ENCODE peak calls at places on chromosomes 16 and 17, in nine cellular contexts. V is uterus, Y is stomach, E is body of pancreas, J is hepatocyte, U is mucosa of descending colon, H is ascending aorta, P is MM.1S, D is pancreas. G is an unnamed sample. For H3K9me3, the result is how much of the 10 kb centered on the place peaks cover.

GRCh38 chr17:50909765-50910661 is 43.9 kb upstream of the TOB1 start:
- DNase-seq in J (no peak), Y (no peak), U (no peak), D (peak), P (no peak), V (no peak), E (peak), H (no peak), G (no peak)

GRCh38 chr16:50467559-50467942 is 80.6 kb upstream of the NKD1 start:
- DNase-seq in U (no peak), E (no peak), D (no peak), J (no peak), P (no peak), V (no peak), Y (no peak), H (no peak), G (no peak)

GRCh38 chr17:77214743-77215142 is 74.0 kb downstream of the SEC14L1 start:
- DNase-seq in D (no peak), H (no peak), E (peak), U (peak), J (peak), P (no peak), V (no peak), Y (peak), G (no peak)

GRCh38 chr16:50472472-50472871 is 75.7 kb upstream of the NKD1 start:
- DNase-seq in E (no peak), P (no peak), Y (no peak), H (no peak), V (no peak), U (no peak), J (no peak), D (no peak), G (no peak)

GRCh38 chr16:67233596-67233995 is 6.7 kb downstream of the TMEM208 start:
- DNase-seq in Y (no peak), E (no peak), U (peak), D (peak), H (no peak), J (no peak), V (no peak), P (no peak), G (no peak)

GRCh38 chr17:44363613-44364159 is at the start of gene FAM171A2:
- DNase-seq in J (peak), U (peak), Y (peak), P (peak), H (no peak), E (peak), V (no peak), D (peak), G (peak)

GRCh38 chr17:49687878-49688491 is 10.1 kb upstream of the SPOP start:
- DNase-seq in Y (no peak), H (no peak), D (no peak), E (no peak), U (no peak), V (no peak), P (no peak), J (no peak), G (no peak)

GRCh38 chr17:76473541-76473985 is 6.2 kb downstream of the AANAT start:
- DNase-seq in D (peak), J (no peak), U (no peak), P (no peak), V (no peak), E (no peak), H (no peak), Y (no peak), G (no peak)

GRCh38 chr17:4895676-4896331 is 3.5 kb upstream of the C17orf107 start:
- DNase-seq in Y (no peak), E (no peak), D (peak), V (no peak), J (no peak), U (peak), P (no peak), H (no peak), G (no peak)

GRCh38 chr17:41871789-41872188 is 6.6 kb upstream of the KLHL11 start:
- DNase-seq in E (no peak), P (no peak), J (no peak), Y (no peak), U (no peak), V (no peak), D (no peak), H (no peak), G (no peak)

GRCh38 chr16:80346160-80346632 is 194.6 kb upstream of the DYNLRB2 start:
- DNase-seq in P (peak), V (no peak), J (no peak), D (no peak), U (no peak), H (no peak), Y (no peak), E (no peak), G (no peak)

GRCh38 chr17:17812211-17813054 is 24.4 kb downstream of the SREBF1 start:
- DNase-seq in V (peak), Y (peak), D (peak), J (peak), E (peak), P (peak), H (no peak), U (peak), G (peak)

GRCh38 chr17:80287038-80287437 is 26.4 kb downstream of the RNF213 start:
- DNase-seq in H (no peak), Y (no peak), V (no peak), U (no peak), E (no peak), J (no peak), P (no peak), D (no peak), G (no peak)

GRCh38 chr16:85399583-85400284 is 213.4 kb upstream of the GSE1 start:
- DNase-seq in V (no peak), U (no peak), J (no peak), P (no peak), Y (no peak), E (no peak), H (no peak), D (peak), G (peak)

GRCh38 chr17:38874505-38875419 is 4.9 kb downstream of the LASP1 start:
- DNase-seq in H (no peak), Y (no peak), D (peak), E (no peak), J (no peak), U (no peak), V (no peak), P (no peak), G (no peak)

GRCh38 chr17:20071824-20072691 is 62.9 kb downstream of the SPECC1 start:
- DNase-seq in U (no peak), P (no peak), E (no peak), H (no peak), Y (no peak), J (no peak), D (no peak), V (no peak), G (no peak)

GRCh38 chr17:76957600-76958464 is 89.6 kb downstream of the MGAT5B start:
- DNase-seq in V (no peak), J (no peak), E (no peak), H (no peak), Y (no peak), D (no peak), P (no peak), U (no peak), G (no peak)

GRCh38 chr16:86580798-86581185 is 2.4 kb downstream of the FOXL1 start:
- DNase-seq in P (no peak), J (no peak), H (no peak), D (no peak), Y (no peak), V (no peak), U (no peak), E (no peak), G (no peak)

GRCh38 chr17:15341385-15341849 is at the start of gene TEKT3:
- DNase-seq in D (peak), U (peak), Y (peak), J (peak), H (peak), V (peak), E (peak), P (no peak), G (peak)

GRCh38 chr17:81859906-81860755 is at the start of gene P4HB:
- DNase-seq in P (no peak), Y (no peak), V (no peak), U (no peak), H (no peak), E (no peak), J (no peak), D (peak), G (no peak)
- H3K9me3 ChIP-seq in P (under half), Y (under half), V (under half), U (under half), H (under half), E (under half), J (under half), D (under half), G (under half)

GRCh38 chr17:2336215-2337151 is at the start of gene TSR1:
- DNase-seq in P (peak), J (peak), E (peak), V (peak), Y (peak), U (peak), H (peak), D (peak), G (peak)
- TF ChIP-seq CTCF in P (peak), J (peak), E (no peak), V (peak), Y (no peak), U (no peak), H (no peak), D (no peak), G (peak)

GRCh38 chr17:55601874-55602364 is 90.7 kb upstream of the SMIM36 start:
- DNase-seq in U (no peak), E (no peak), Y (no peak), V (no peak), P (peak), J (peak), D (no peak), H (no peak), G (no peak)
- H3K9me3 ChIP-seq in U (under half), E (under half), Y (under half), V (under half), P (under half), J (under half), D (under half), H (under half), G (under half)

GRCh38 chr16:51971184-51971583 is 575.8 kb downstream of the TOX3 start:
- DNase-seq in D (no peak), U (no peak), E (peak), H (no peak), V (no peak), P (no peak), Y (peak), J (peak), G (no peak)
- TF ChIP-seq CTCF in D (peak), U (no peak), E (peak), H (no peak), V (no peak), P (no peak), Y (no peak), J (peak), G (no peak)